ENCODE peak calls at places on chromosomes 3 and 15, in ten cellular contexts. One of them, this sample, is unnamed.

GRCh38 chr15:69783211-69783610 is 314.5 kb downstream of the TLE3 start:
- DNase-seq in mesendoderm: no peak
- DNase-seq in A549: no peak
- DNase-seq in cardiac muscle cell: no peak
- DNase-seq in psoas muscle: no peak
- DNase-seq in right lobe of liver: no peak
- DNase-seq in Panc1: no peak
- DNase-seq in Peyer's patch: no peak
- DNase-seq in GM23338: no peak
- DNase-seq in fibroblast of lung: no peak
- DNase-seq in this sample: no peak

GRCh38 chr3:151301787-151302186 is 14.8 kb downstream of the GPR87 start:
- DNase-seq in Peyer's patch: no peak
- DNase-seq in cardiac muscle cell: peak; percentile 62
- DNase-seq in GM23338: no peak
- DNase-seq in A549: no peak
- DNase-seq in psoas muscle: no peak
- DNase-seq in Panc1: no peak
- DNase-seq in mesendoderm: no peak
- DNase-seq in fibroblast of lung: peak; percentile 90
- DNase-seq in right lobe of liver: no peak
- DNase-seq in this sample: no peak

GRCh38 chr3:146035366-146035765 is 125.6 kb downstream of the PLOD2 start:
- DNase-seq in psoas muscle: no peak
- DNase-seq in right lobe of liver: no peak
- DNase-seq in fibroblast of lung: peak; percentile 46
- DNase-seq in A549: no peak
- DNase-seq in cardiac muscle cell: peak; percentile 59
- DNase-seq in Panc1: no peak
- DNase-seq in Peyer's patch: no peak
- DNase-seq in GM23338: no peak
- DNase-seq in mesendoderm: no peak
- DNase-seq in this sample: no peak

GRCh38 chr15:33013827-33014445 is 180.6 kb downstream of the FMN1 start:
- DNase-seq in Peyer's patch: no peak
- DNase-seq in cardiac muscle cell: peak; percentile 43
- DNase-seq in GM23338: no peak
- DNase-seq in fibroblast of lung: peak; percentile 51
- DNase-seq in psoas muscle: no peak
- DNase-seq in A549: peak; percentile 75
- DNase-seq in Panc1: peak; percentile 80
- DNase-seq in right lobe of liver: no peak
- DNase-seq in mesendoderm: no peak
- DNase-seq in this sample: no peak

GRCh38 chr3:156691920-156692319 is 17.5 kb downstream of the TIPARP start:
- DNase-seq in cardiac muscle cell: peak; percentile 61
- DNase-seq in GM23338: no peak
- DNase-seq in A549: no peak
- DNase-seq in right lobe of liver: no peak
- DNase-seq in Peyer's patch: no peak
- DNase-seq in Panc1: no peak
- DNase-seq in mesendoderm: no peak
- DNase-seq in fibroblast of lung: peak; percentile 85
- DNase-seq in psoas muscle: no peak
- DNase-seq in this sample: no peak

GRCh38 chr15:93300796-93301195 is 211.8 kb upstream of the RGMA start:
- DNase-seq in Panc1: no peak
- DNase-seq in Peyer's patch: no peak
- DNase-seq in A549: no peak
- DNase-seq in right lobe of liver: no peak
- DNase-seq in fibroblast of lung: no peak
- DNase-seq in GM23338: no peak
- DNase-seq in cardiac muscle cell: no peak
- DNase-seq in psoas muscle: no peak
- DNase-seq in mesendoderm: no peak
- DNase-seq in this sample: no peak

GRCh38 chr15:98382139-98382538 is 266.2 kb upstream of the IGF1R start:
- DNase-seq in right lobe of liver: no peak
- DNase-seq in A549: no peak
- DNase-seq in mesendoderm: peak; percentile 63
- DNase-seq in cardiac muscle cell: no peak
- DNase-seq in psoas muscle: no peak
- DNase-seq in Peyer's patch: no peak
- DNase-seq in GM23338: peak; percentile 75
- DNase-seq in Panc1: no peak
- DNase-seq in fibroblast of lung: no peak
- DNase-seq in this sample: no peak

GRCh38 chr3:9439331-9439730 is 41.9 kb downstream of the SETD5 start:
- DNase-seq in A549: no peak
- DNase-seq in Peyer's patch: no peak
- DNase-seq in mesendoderm: no peak
- DNase-seq in Panc1: no peak
- DNase-seq in psoas muscle: no peak
- DNase-seq in right lobe of liver: no peak
- DNase-seq in fibroblast of lung: no peak
- DNase-seq in GM23338: no peak
- DNase-seq in cardiac muscle cell: no peak
- DNase-seq in this sample: no peak

GRCh38 chr15:48856947-48857346 is 21.0 kb upstream of the EID1 start:
- DNase-seq in A549: no peak
- DNase-seq in GM23338: peak; percentile 77
- DNase-seq in fibroblast of lung: peak; percentile 45
- DNase-seq in mesendoderm: peak; percentile 82
- DNase-seq in right lobe of liver: no peak
- DNase-seq in psoas muscle: no peak
- DNase-seq in cardiac muscle cell: peak; percentile 30
- DNase-seq in Peyer's patch: no peak
- DNase-seq in Panc1: no peak
- DNase-seq in this sample: no peak

GRCh38 chr3:172125963-172126403 is 86.6 kb downstream of the FNDC3B start:
- DNase-seq in GM23338: no peak
- DNase-seq in fibroblast of lung: peak; percentile 95
- DNase-seq in mesendoderm: no peak
- DNase-seq in psoas muscle: peak; percentile 72
- DNase-seq in cardiac muscle cell: peak; percentile 63
- DNase-seq in Panc1: no peak
- DNase-seq in Peyer's patch: peak; percentile 70
- DNase-seq in right lobe of liver: no peak
- DNase-seq in A549: no peak
- DNase-seq in this sample: no peak

GRCh38 chr15:48025118-48025517 is 95.7 kb upstream of the SLC24A5 start:
- DNase-seq in fibroblast of lung: no peak
- DNase-seq in cardiac muscle cell: no peak
- DNase-seq in mesendoderm: peak; percentile 12
- DNase-seq in A549: no peak
- DNase-seq in psoas muscle: no peak
- DNase-seq in Panc1: no peak
- DNase-seq in GM23338: no peak
- DNase-seq in right lobe of liver: no peak
- DNase-seq in Peyer's patch: no peak
- DNase-seq in this sample: no peak

GRCh38 chr3:56005196-56005805 is 463.0 kb downstream of the ERC2 start:
- DNase-seq in A549: no peak
- DNase-seq in mesendoderm: no peak
- DNase-seq in psoas muscle: no peak
- DNase-seq in right lobe of liver: no peak
- DNase-seq in cardiac muscle cell: no peak
- DNase-seq in Panc1: no peak
- DNase-seq in fibroblast of lung: no peak
- DNase-seq in GM23338: peak; percentile 21
- DNase-seq in Peyer's patch: no peak
- DNase-seq in this sample: no peak

GRCh38 chr3:46349484-46350261 is 4.2 kb upstream of the CCR2 start:
- DNase-seq in GM23338: no peak
- DNase-seq in Peyer's patch: no peak
- DNase-seq in mesendoderm: no peak
- DNase-seq in fibroblast of lung: no peak
- DNase-seq in psoas muscle: no peak
- DNase-seq in cardiac muscle cell: no peak
- DNase-seq in right lobe of liver: no peak
- DNase-seq in A549: no peak
- DNase-seq in Panc1: no peak
- DNase-seq in this sample: peak; percentile 82

GRCh38 chr15:83943849-83944404 is 290.0 kb downstream of the ADAMTSL3 start:
- DNase-seq in right lobe of liver: no peak
- DNase-seq in A549: no peak
- DNase-seq in GM23338: no peak
- DNase-seq in Panc1: no peak
- DNase-seq in cardiac muscle cell: peak; percentile 48
- DNase-seq in Peyer's patch: no peak
- DNase-seq in fibroblast of lung: peak; percentile 83
- DNase-seq in psoas muscle: no peak
- DNase-seq in mesendoderm: no peak
- DNase-seq in this sample: no peak

GRCh38 chr3:134652886-134653630 is 2.2 kb upstream of the KY start:
- DNase-seq in A549: no peak
- DNase-seq in cardiac muscle cell: no peak
- DNase-seq in mesendoderm: no peak
- DNase-seq in GM23338: no peak
- DNase-seq in right lobe of liver: no peak
- DNase-seq in Peyer's patch: no peak
- DNase-seq in Panc1: no peak
- DNase-seq in psoas muscle: no peak
- DNase-seq in fibroblast of lung: no peak
- DNase-seq in this sample: no peak

GRCh38 chr3:189103208-189103607 is 68.6 kb upstream of the TPRG1 start:
- DNase-seq in mesendoderm: no peak
- DNase-seq in A549: no peak
- DNase-seq in fibroblast of lung: no peak
- DNase-seq in Panc1: no peak
- DNase-seq in GM23338: no peak
- DNase-seq in cardiac muscle cell: no peak
- DNase-seq in Peyer's patch: no peak
- DNase-seq in psoas muscle: no peak
- DNase-seq in right lobe of liver: no peak
- DNase-seq in this sample: no peak

GRCh38 chr3:178236555-178237277 is 299.5 kb upstream of the KCNMB2 start:
- DNase-seq in Peyer's patch: no peak
- DNase-seq in A549: no peak
- DNase-seq in cardiac muscle cell: peak; percentile 64
- DNase-seq in mesendoderm: no peak
- DNase-seq in GM23338: no peak
- DNase-seq in psoas muscle: no peak
- DNase-seq in fibroblast of lung: peak; percentile 43
- DNase-seq in Panc1: no peak
- DNase-seq in right lobe of liver: no peak
- DNase-seq in this sample: no peak

GRCh38 chr15:64459382-64459781 is 996 bp upstream of the ZNF609 start:
- DNase-seq in GM23338: no peak
- DNase-seq in mesendoderm: peak; percentile 38
- DNase-seq in Peyer's patch: no peak
- DNase-seq in psoas muscle: no peak
- DNase-seq in A549: no peak
- DNase-seq in right lobe of liver: no peak
- DNase-seq in Panc1: no peak
- DNase-seq in cardiac muscle cell: no peak
- DNase-seq in fibroblast of lung: no peak
- DNase-seq in this sample: peak; percentile 12
- H3K27ac ChIP-seq in GM23338: no peak overlapping the region
- H3K27ac ChIP-seq in mesendoderm: no peak overlapping the region
- H3K27ac ChIP-seq in Peyer's patch: no peak overlapping the region
- H3K27ac ChIP-seq in psoas muscle: no peak overlapping the region
- H3K27ac ChIP-seq in A549: peak overlapping the region; percentile 98
- H3K27ac ChIP-seq in right lobe of liver: no peak overlapping the region
- H3K27ac ChIP-seq in Panc1: peak overlapping the region; percentile 82
- H3K27ac ChIP-seq in cardiac muscle cell: peak overlapping the region; percentile 50
- H3K27ac ChIP-seq in fibroblast of lung: no peak overlapping the region
- H3K27ac ChIP-seq in this sample: peak overlapping the region; percentile 56

DNA sequence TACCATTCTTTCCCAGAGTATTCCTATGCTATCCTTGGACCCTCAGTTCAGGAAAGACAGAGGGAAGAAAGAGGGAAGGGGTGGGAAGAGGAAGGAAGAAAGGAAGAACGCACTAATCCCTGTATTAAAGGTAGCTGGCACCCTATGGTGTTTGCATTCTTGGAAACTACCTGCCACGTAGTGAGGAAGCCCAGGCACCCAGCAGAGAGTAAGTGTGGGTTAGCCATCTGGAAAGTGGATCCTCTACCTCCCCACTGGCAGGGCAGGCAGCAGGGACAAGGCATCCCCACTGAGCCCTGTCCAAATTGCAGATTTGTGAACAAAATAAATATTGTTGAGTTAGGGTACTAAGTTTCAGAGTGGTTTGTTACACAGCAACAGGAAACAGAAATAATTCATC is 8.8 kb downstream of the RBP1 start:
- DNase-seq in GM23338: no peak
- DNase-seq in Peyer's patch: no peak
- DNase-seq in A549: no peak
- DNase-seq in cardiac muscle cell: no peak
- DNase-seq in Panc1: no peak
- DNase-seq in right lobe of liver: no peak
- DNase-seq in psoas muscle: no peak
- DNase-seq in mesendoderm: no peak
- DNase-seq in fibroblast of lung: no peak
- DNase-seq in this sample: no peak
- H3K27ac ChIP-seq in GM23338: no peak overlapping the region
- H3K27ac ChIP-seq in Peyer's patch: no peak overlapping the region
- H3K27ac ChIP-seq in A549: no peak overlapping the region
- H3K27ac ChIP-seq in cardiac muscle cell: no peak overlapping the region
- H3K27ac ChIP-seq in Panc1: no peak overlapping the region
- H3K27ac ChIP-seq in right lobe of liver: no peak overlapping the region
- H3K27ac ChIP-seq in psoas muscle: no peak overlapping the region
- H3K27ac ChIP-seq in mesendoderm: no peak overlapping the region
- H3K27ac ChIP-seq in fibroblast of lung: no peak overlapping the region
- H3K27ac ChIP-seq in this sample: no peak overlapping the region

GRCh38 chr3:14431556-14431927 is 29.1 kb downstream of the SLC6A6 start:
- DNase-seq in A549: no peak
- DNase-seq in mesendoderm: peak; percentile 58
- DNase-seq in psoas muscle: no peak
- DNase-seq in GM23338: peak; percentile 52
- DNase-seq in Peyer's patch: peak; percentile 79
- DNase-seq in fibroblast of lung: no peak
- DNase-seq in Panc1: no peak
- DNase-seq in right lobe of liver: no peak
- DNase-seq in cardiac muscle cell: no peak
- DNase-seq in this sample: no peak
- H3K27ac ChIP-seq in A549: peak overlapping the region; percentile 85
- H3K27ac ChIP-seq in mesendoderm: peak overlapping the region; percentile 75
- H3K27ac ChIP-seq in psoas muscle: peak overlapping the region; percentile 86
- H3K27ac ChIP-seq in GM23338: no peak overlapping the region
- H3K27ac ChIP-seq in Peyer's patch: peak overlapping the region; percentile 91
- H3K27ac ChIP-seq in fibroblast of lung: peak overlapping the region; percentile 61
- H3K27ac ChIP-seq in Panc1: peak overlapping the region; percentile 87
- H3K27ac ChIP-seq in right lobe of liver: peak overlapping the region; percentile 40
- H3K27ac ChIP-seq in cardiac muscle cell: no peak overlapping the region
- H3K27ac ChIP-seq in this sample: peak overlapping the region; percentile 98

DNA sequence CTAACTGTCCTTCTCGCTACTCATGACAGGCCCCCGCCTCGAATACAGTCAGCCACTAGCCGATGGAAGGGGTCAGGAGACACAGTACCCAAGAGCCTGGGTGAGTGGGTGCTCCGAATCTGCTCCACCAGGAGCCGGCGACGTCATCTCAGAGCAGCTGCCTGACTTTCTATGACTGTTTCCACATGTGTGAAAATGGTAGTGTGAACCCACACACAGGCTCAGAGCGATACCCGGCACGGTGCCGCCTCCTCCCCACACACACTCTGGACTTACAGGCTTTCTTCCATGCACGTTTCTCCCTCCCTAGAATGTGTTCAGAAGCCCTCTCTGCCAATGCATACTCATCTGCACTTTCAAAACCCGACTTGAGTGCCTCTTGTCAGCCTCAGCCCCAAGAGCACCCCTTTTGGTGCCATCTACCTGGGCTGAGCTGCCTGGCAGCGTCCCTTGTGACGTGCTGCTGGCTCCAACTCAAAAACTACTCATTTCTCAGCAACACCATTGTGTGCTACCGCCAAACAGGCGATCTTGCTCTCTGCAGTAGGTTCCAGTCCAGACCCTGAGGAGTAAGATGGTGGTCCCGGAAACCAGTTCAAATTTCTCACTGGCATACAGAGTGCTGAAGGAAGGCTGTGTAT is 29.7 kb downstream of the VGLL4 start:
- DNase-seq in psoas muscle: peak; percentile 43
- DNase-seq in Panc1: no peak
- DNase-seq in Peyer's patch: no peak
- DNase-seq in mesendoderm: no peak
- DNase-seq in right lobe of liver: no peak
- DNase-seq in fibroblast of lung: no peak
- DNase-seq in GM23338: no peak
- DNase-seq in A549: no peak
- DNase-seq in cardiac muscle cell: no peak
- DNase-seq in this sample: no peak
- H3K27ac ChIP-seq in psoas muscle: peak overlapping the region; percentile 57
- H3K27ac ChIP-seq in Panc1: peak overlapping the region; percentile 97
- H3K27ac ChIP-seq in Peyer's patch: no peak overlapping the region
- H3K27ac ChIP-seq in mesendoderm: no peak overlapping the region
- H3K27ac ChIP-seq in right lobe of liver: no peak overlapping the region
- H3K27ac ChIP-seq in fibroblast of lung: no peak overlapping the region
- H3K27ac ChIP-seq in GM23338: no peak overlapping the region
- H3K27ac ChIP-seq in A549: no peak overlapping the region
- H3K27ac ChIP-seq in cardiac muscle cell: no peak overlapping the region
- H3K27ac ChIP-seq in this sample: no peak overlapping the region